ENCODE peak calls at places on chromosomes 1 and 21, in seven cellular contexts. One of them, this sample, is unnamed.

GRCh38 chr1:171389176-171389575 is 75.2 kb downstream of the FMO4 start:
- DNase-seq in astrocyte of the spinal cord: no peak
- DNase-seq in GM12891: no peak
- DNase-seq in activated CD4-positive, alpha-beta T cell treated with anti-CD3 and anti-CD28 coated beads, Interleukin-2, amount 10 ng/mL, durations not matched to agents 7 days and 5 days: no peak
- DNase-seq in T-helper 9 cell: no peak
- DNase-seq in effector memory CD4-positive, alpha-beta T cell: no peak
- DNase-seq in EL: peak
- DNase-seq in this sample: no peak

GRCh38 chr1:39639333-39640130 is at the start of gene HEYL:
- DNase-seq in GM12891: peak
- DNase-seq in astrocyte of the spinal cord: no peak
- DNase-seq in activated CD4-positive, alpha-beta T cell treated with anti-CD3 and anti-CD28 coated beads, Interleukin-2, amount 10 ng/mL, durations not matched to agents 7 days and 5 days: peak
- DNase-seq in effector memory CD4-positive, alpha-beta T cell: peak
- DNase-seq in EL: peak
- DNase-seq in T-helper 9 cell: peak
- DNase-seq in this sample: peak

GRCh38 chr1:145962157-145963102 is 1.9 kb downstream of the ANKRD34A start:
- DNase-seq in effector memory CD4-positive, alpha-beta T cell: no peak
- DNase-seq in GM12891: no peak
- DNase-seq in astrocyte of the spinal cord: no peak
- DNase-seq in activated CD4-positive, alpha-beta T cell treated with anti-CD3 and anti-CD28 coated beads, Interleukin-2, amount 10 ng/mL, durations not matched to agents 7 days and 5 days: peak
- DNase-seq in T-helper 9 cell: peak
- DNase-seq in EL: peak
- DNase-seq in this sample: no peak

GRCh38 chr1:181112071-181112929 is 23.8 kb downstream of the IER5 start:
- DNase-seq in effector memory CD4-positive, alpha-beta T cell: no peak
- DNase-seq in T-helper 9 cell: no peak
- DNase-seq in astrocyte of the spinal cord: peak
- DNase-seq in GM12891: no peak
- DNase-seq in activated CD4-positive, alpha-beta T cell treated with anti-CD3 and anti-CD28 coated beads, Interleukin-2, amount 10 ng/mL, durations not matched to agents 7 days and 5 days: no peak
- DNase-seq in EL: peak
- DNase-seq in this sample: peak

GRCh38 chr1:167936930-167937708 is at the start of gene MPC2:
- DNase-seq in astrocyte of the spinal cord: peak
- DNase-seq in activated CD4-positive, alpha-beta T cell treated with anti-CD3 and anti-CD28 coated beads, Interleukin-2, amount 10 ng/mL, durations not matched to agents 7 days and 5 days: peak
- DNase-seq in T-helper 9 cell: peak
- DNase-seq in GM12891: peak
- DNase-seq in EL: peak
- DNase-seq in effector memory CD4-positive, alpha-beta T cell: peak
- DNase-seq in this sample: peak

GRCh38 chr1:8794605-8795004 is 22.8 kb downstream of the RERE start:
- DNase-seq in effector memory CD4-positive, alpha-beta T cell: no peak
- DNase-seq in GM12891: no peak
- DNase-seq in astrocyte of the spinal cord: no peak
- DNase-seq in T-helper 9 cell: no peak
- DNase-seq in EL: no peak
- DNase-seq in activated CD4-positive, alpha-beta T cell treated with anti-CD3 and anti-CD28 coated beads, Interleukin-2, amount 10 ng/mL, durations not matched to agents 7 days and 5 days: no peak
- DNase-seq in this sample: no peak

GRCh38 chr21:36535618-36536241 is 55.8 kb upstream of the CLDN14 start:
- DNase-seq in EL: no peak
- DNase-seq in effector memory CD4-positive, alpha-beta T cell: no peak
- DNase-seq in GM12891: peak
- DNase-seq in T-helper 9 cell: no peak
- DNase-seq in activated CD4-positive, alpha-beta T cell treated with anti-CD3 and anti-CD28 coated beads, Interleukin-2, amount 10 ng/mL, durations not matched to agents 7 days and 5 days: no peak
- DNase-seq in astrocyte of the spinal cord: no peak
- DNase-seq in this sample: no peak

GRCh38 chr1:183368213-183369108 is 49.7 kb downstream of the NMNAT2 start:
- DNase-seq in astrocyte of the spinal cord: no peak
- DNase-seq in T-helper 9 cell: no peak
- DNase-seq in EL: no peak
- DNase-seq in activated CD4-positive, alpha-beta T cell treated with anti-CD3 and anti-CD28 coated beads, Interleukin-2, amount 10 ng/mL, durations not matched to agents 7 days and 5 days: no peak
- DNase-seq in GM12891: no peak
- DNase-seq in effector memory CD4-positive, alpha-beta T cell: no peak
- DNase-seq in this sample: no peak

GRCh38 chr1:208829601-208830000 is 585.4 kb upstream of the PLXNA2 start:
- DNase-seq in effector memory CD4-positive, alpha-beta T cell: no peak
- DNase-seq in EL: peak
- DNase-seq in T-helper 9 cell: no peak
- DNase-seq in GM12891: no peak
- DNase-seq in astrocyte of the spinal cord: no peak
- DNase-seq in activated CD4-positive, alpha-beta T cell treated with anti-CD3 and anti-CD28 coated beads, Interleukin-2, amount 10 ng/mL, durations not matched to agents 7 days and 5 days: no peak
- DNase-seq in this sample: no peak

GRCh38 chr1:2251786-2252185 is 23.7 kb downstream of the SKI start:
- DNase-seq in effector memory CD4-positive, alpha-beta T cell: no peak
- DNase-seq in GM12891: no peak
- DNase-seq in T-helper 9 cell: no peak
- DNase-seq in astrocyte of the spinal cord: no peak
- DNase-seq in activated CD4-positive, alpha-beta T cell treated with anti-CD3 and anti-CD28 coated beads, Interleukin-2, amount 10 ng/mL, durations not matched to agents 7 days and 5 days: no peak
- DNase-seq in EL: no peak
- DNase-seq in this sample: no peak

GRCh38 chr1:163178628-163179027 is 24.1 kb downstream of the RGS5 start:
- DNase-seq in activated CD4-positive, alpha-beta T cell treated with anti-CD3 and anti-CD28 coated beads, Interleukin-2, amount 10 ng/mL, durations not matched to agents 7 days and 5 days: no peak
- DNase-seq in T-helper 9 cell: no peak
- DNase-seq in EL: no peak
- DNase-seq in GM12891: no peak
- DNase-seq in effector memory CD4-positive, alpha-beta T cell: no peak
- DNase-seq in astrocyte of the spinal cord: no peak
- DNase-seq in this sample: no peak